ENCODE peak calls at places on chromosomes 6 and 20, in six cellular contexts. N is MM.1S, O is hepatocyte, F is PC-3, W is GM23338, D is OCI-LY7. M is an unnamed sample. For H3K4me1, the result is how much of the 10 kb centered on the place peaks cover.

GRCh38 chr6:42279966-42280629 is 62.4 kb upstream of the MRPS10 start:
- DNase-seq in N (no peak), O (no peak), F (peak), W (peak), D (no peak), M (peak)

GRCh38 chr20:59082077-59082740 is 39.6 kb upstream of the PRELID3B start:
- DNase-seq in N (no peak), O (no peak), F (peak), W (peak), D (peak), M (peak)

GRCh38 chr6:97097068-97098047 is 172.8 kb downstream of the KLHL32 start:
- DNase-seq in N (no peak), O (no peak), F (peak), W (no peak), D (no peak), M (peak)

GRCh38 chr20:32577023-32577422 is 8.1 kb downstream of the NOL4L start:
- DNase-seq in N (no peak), O (no peak), F (no peak), W (peak), D (no peak), M (no peak)

GRCh38 chr20:42945194-42945593 is 244.5 kb downstream of the PTPRT start:
- DNase-seq in N (no peak), O (no peak), F (no peak), W (no peak), D (no peak), M (no peak)

GRCh38 chr6:133631421-133631820 is 257.5 kb upstream of the TCF21 start:
- DNase-seq in N (no peak), O (no peak), F (peak), W (no peak), D (no peak), M (peak)

GRCh38 chr20:23132293-23132929 is 46.3 kb upstream of the CD93 start:
- DNase-seq in N (no peak), O (peak), F (no peak), W (no peak), D (no peak), M (no peak)

GRCh38 chr20:3890410-3890751 is 1.2 kb downstream of the PANK2 start:
- DNase-seq in N (no peak), O (no peak), F (peak), W (peak), D (peak), M (peak)

GRCh38 chr6:99431901-99432300 is 6.8 kb upstream of the PNISR start:
- DNase-seq in N (no peak), O (no peak), F (no peak), W (no peak), D (no peak), M (no peak)

GRCh38 chr6:69976591-69977090 is 110.3 kb downstream of the COL19A1 start:
- DNase-seq in N (no peak), O (no peak), F (no peak), W (no peak), D (no peak), M (no peak)

GRCh38 chr6:158377866-158378265 is 65.6 kb downstream of the TULP4 start:
- DNase-seq in N (no peak), O (peak), F (no peak), W (no peak), D (no peak), M (peak)
- TF ChIP-seq EZH2phosphoT487 in N (no peak), O (no peak), F (no peak), W (no peak), D (no peak), M (no peak)

DNA sequence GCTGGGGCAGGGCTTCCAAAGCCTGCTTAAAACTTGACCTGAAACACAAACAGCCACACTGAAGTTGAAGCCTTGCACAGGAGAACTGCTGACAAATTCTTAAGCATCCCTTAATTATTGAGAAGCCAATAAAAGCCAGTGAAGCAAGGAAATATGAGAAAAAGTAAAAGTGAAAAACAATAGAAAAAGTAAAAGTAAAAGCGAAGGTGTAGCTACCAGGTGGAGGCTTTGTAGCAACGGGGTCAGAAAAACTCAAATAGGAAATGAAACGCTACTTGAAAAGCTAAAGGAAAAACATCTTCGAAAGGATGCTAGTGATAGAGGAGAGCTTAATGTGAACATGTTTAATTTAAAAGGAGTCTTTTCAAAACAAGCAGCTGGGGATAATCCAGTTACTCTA is 97.4 kb downstream of the IRF4 start:
- DNase-seq in N (no peak), O (no peak), F (no peak), W (no peak), D (no peak), M (no peak)
- H3K4me1 ChIP-seq in N (under half), O (under half), F (under half), W (under half), D (under half), M (under half)

DNA sequence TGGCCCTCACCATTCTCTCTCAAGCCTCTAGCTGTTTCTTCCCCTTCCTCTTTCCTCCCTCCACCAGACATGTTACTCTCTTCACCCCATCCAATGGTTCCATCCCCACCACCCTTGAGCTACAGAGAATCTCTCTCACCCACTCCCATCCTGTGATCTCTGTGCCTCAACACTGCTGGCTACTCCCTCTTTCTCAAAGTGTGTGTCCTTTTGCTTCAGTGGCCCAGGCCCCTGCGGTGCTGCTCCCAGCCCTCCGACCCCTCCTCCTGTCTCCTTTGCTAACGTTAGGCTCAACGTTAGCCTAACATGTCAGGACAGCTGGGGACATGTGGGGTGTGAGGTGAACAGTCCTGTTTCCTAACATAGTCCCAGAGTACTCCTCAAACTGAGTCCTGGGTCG is 5.9 kb downstream of the NELFE start:
- DNase-seq in N (no peak), O (no peak), F (no peak), W (no peak), D (no peak), M (no peak)
- TF ChIP-seq EZH2phosphoT487 in N (no peak), O (no peak), F (no peak), W (no peak), D (no peak), M (no peak)

GRCh38 chr20:61895686-61896057 is 170.0 kb downstream of the TAF4 start:
- DNase-seq in N (no peak), O (no peak), F (no peak), W (no peak), D (no peak), M (no peak)
- H3K4me1 ChIP-seq in N (under half), O (under half), F (under half), W (under half), D (under half), M (under half)

DNA sequence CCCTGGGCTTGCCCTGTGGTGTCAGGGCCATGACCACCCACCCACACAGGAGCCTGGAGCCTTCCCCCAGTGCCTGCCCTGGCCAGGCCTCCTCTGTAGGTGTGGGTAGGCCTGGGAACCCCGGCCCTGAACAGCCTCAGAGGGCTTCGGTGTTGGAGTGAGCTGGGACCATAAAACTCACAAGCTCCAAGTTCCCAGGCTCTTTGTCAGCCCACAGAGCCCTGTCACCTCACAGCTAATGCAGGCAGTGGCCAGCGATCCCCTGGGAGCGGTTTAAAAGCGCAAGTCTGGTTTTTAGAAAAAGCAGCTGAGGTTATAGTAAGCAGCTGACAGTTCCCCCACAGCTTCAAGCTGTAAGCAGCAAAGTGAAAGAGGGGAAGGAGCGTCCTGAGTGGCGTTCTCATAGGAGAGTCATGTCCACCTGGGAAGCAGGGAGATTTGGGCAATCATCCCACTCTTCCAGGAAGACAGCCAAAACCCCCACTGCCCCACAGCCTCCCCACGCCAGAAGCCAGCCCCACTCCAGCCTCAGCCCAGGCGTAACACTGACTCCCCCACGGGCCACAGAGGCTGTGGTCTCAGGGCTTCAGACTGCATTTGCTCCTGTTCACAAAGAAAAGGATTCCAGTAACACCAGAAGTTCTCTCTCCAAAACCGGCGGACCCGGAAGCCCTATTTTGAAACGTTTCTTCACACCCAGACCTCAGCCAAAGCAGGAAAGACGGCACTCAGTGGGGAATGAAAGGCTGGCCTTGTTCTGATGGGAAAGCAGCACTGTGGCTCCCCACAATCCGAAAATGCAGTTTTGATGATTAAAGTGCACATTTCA is 34.3 kb upstream of the FOXC1 start:
- DNase-seq in N (no peak), O (no peak), F (no peak), W (no peak), D (no peak), M (no peak)
- TF ChIP-seq EZH2phosphoT487 in N (no peak), O (no peak), F (no peak), W (no peak), D (no peak), M (no peak)

GRCh38 chr20:20022498-20022897 is 5.3 kb downstream of the NAA20 start:
- DNase-seq in N (peak), O (no peak), F (no peak), W (no peak), D (no peak), M (no peak)
- H3K4me1 ChIP-seq in N (half or more), O (under half), F (under half), W (under half), D (under half), M (under half)

GRCh38 chr6:45569210-45569945 is 191.6 kb upstream of the SUPT3H start:
- DNase-seq in N (no peak), O (no peak), F (no peak), W (no peak), D (no peak), M (peak)
- TF ChIP-seq EZH2phosphoT487 in N (no peak), O (no peak), F (no peak), W (no peak), D (no peak), M (no peak)

GRCh38 chr6:156587751-156588301 is 189.4 kb upstream of the ARID1B start:
- DNase-seq in N (no peak), O (no peak), F (no peak), W (no peak), D (no peak), M (no peak)
- H3K4me1 ChIP-seq in N (under half), O (under half), F (under half), W (under half), D (under half), M (under half)

DNA sequence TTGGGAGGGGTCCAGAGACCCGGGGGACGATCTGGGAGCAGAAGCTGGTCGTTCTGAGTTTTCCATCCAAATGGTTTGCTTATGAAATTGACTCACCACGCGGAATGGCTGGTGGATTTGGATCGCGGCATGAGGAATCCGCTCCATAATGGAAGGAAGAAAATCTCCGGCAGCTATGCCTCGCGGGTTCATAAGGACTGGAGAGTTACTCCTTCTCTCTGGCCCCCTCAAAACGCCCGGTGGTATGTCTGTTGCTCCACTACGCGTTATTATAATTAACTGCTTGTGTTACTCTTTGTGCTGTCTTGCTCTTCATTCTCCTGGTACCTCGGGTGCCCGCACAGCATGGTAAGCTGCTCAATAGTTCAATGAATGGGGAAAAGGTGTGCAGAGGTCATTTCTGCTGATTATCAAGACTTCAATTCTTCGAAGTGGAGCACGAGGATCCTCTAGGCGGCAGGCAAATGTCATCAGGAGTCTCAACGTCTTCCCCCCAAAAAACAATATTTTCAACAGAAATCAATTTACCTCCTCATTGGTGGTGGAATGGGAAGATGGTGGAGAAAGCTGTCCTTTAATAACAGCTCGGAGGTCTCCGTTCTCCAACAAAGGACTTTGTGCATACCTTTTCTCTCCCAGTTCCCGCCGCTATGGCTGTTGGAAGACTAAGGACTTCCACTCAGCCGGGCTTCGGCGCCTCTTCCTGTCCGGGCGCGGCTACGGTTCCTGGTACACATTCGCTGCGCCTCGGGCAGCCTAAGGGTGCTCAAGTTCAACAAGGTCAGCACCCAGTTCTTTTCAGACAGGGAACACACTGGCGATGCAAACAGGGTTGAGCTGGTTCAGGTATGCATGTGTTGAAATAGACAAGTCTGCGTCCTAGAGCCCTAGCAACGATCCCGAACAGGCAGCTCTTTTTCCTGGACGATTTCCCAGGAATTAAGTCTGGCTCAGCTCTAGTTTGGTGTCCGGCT is 9.2 kb upstream of the PRSS16 start:
- DNase-seq in N (no peak), O (no peak), F (no peak), W (peak), D (no peak), M (peak)
- TF ChIP-seq EZH2phosphoT487 in N (no peak), O (no peak), F (no peak), W (no peak), D (no peak), M (no peak)